ENCODE peak calls at places on chromosomes 5 and 9, in five cellular contexts. One of them, this sample, is unnamed.
A peak's percentile ranks its signal among the peaks of the same experiment; 100 is the strongest.

GRCh38 chr5:72848474-72849428 is 32.3 kb downstream of the TNPO1 start:
- DNase-seq in effector memory CD4-positive, alpha-beta T cell: peak; percentile 31
- DNase-seq in upper lobe of left lung: peak; percentile 56
- DNase-seq in MM.1S: peak; percentile 58
- DNase-seq in CD4-positive, alpha-beta memory T cell: no peak
- DNase-seq in this sample: no peak

GRCh38 chr5:138369249-138369648 is 16.8 kb downstream of the KDM3B start:
- DNase-seq in effector memory CD4-positive, alpha-beta T cell: no peak
- DNase-seq in upper lobe of left lung: no peak
- DNase-seq in MM.1S: no peak
- DNase-seq in CD4-positive, alpha-beta memory T cell: no peak
- DNase-seq in this sample: no peak

GRCh38 chr5:13866792-13867191 is 77.7 kb downstream of the DNAH5 start:
- DNase-seq in effector memory CD4-positive, alpha-beta T cell: no peak
- DNase-seq in upper lobe of left lung: no peak
- DNase-seq in MM.1S: peak; percentile 32
- DNase-seq in CD4-positive, alpha-beta memory T cell: no peak
- DNase-seq in this sample: no peak

GRCh38 chr5:116702776-116703175 is 128.2 kb upstream of the SEMA6A start:
- DNase-seq in effector memory CD4-positive, alpha-beta T cell: no peak
- DNase-seq in upper lobe of left lung: no peak
- DNase-seq in MM.1S: no peak
- DNase-seq in CD4-positive, alpha-beta memory T cell: no peak
- DNase-seq in this sample: no peak

GRCh38 chr5:15007549-15008142 is 136.1 kb upstream of the ANKH start:
- DNase-seq in effector memory CD4-positive, alpha-beta T cell: no peak
- DNase-seq in upper lobe of left lung: no peak
- DNase-seq in MM.1S: no peak
- DNase-seq in CD4-positive, alpha-beta memory T cell: no peak
- DNase-seq in this sample: no peak

GRCh38 chr5:57650360-57651069 is 167.9 kb upstream of the ACTBL2 start:
- DNase-seq in effector memory CD4-positive, alpha-beta T cell: no peak
- DNase-seq in upper lobe of left lung: peak; percentile 30
- DNase-seq in MM.1S: peak; percentile 65
- DNase-seq in CD4-positive, alpha-beta memory T cell: peak; percentile 13
- DNase-seq in this sample: peak; percentile 27

GRCh38 chr9:133842721-133843227 is 104.6 kb upstream of the SARDH start:
- DNase-seq in effector memory CD4-positive, alpha-beta T cell: no peak
- DNase-seq in upper lobe of left lung: no peak
- DNase-seq in MM.1S: no peak
- DNase-seq in CD4-positive, alpha-beta memory T cell: no peak
- DNase-seq in this sample: no peak

GRCh38 chr5:154519375-154519774 is 41.3 kb upstream of the HAND1 start:
- DNase-seq in effector memory CD4-positive, alpha-beta T cell: no peak
- DNase-seq in upper lobe of left lung: no peak
- DNase-seq in MM.1S: no peak
- DNase-seq in CD4-positive, alpha-beta memory T cell: no peak
- DNase-seq in this sample: no peak

GRCh38 chr9:131237931-131238401 is 38.3 kb downstream of the FAM78A start:
- DNase-seq in effector memory CD4-positive, alpha-beta T cell: peak; percentile 66
- DNase-seq in upper lobe of left lung: peak; percentile 83
- DNase-seq in MM.1S: peak; percentile 93
- DNase-seq in CD4-positive, alpha-beta memory T cell: peak; percentile 84
- DNase-seq in this sample: peak; percentile 89

GRCh38 chr5:172901012-172901780 is 58.0 kb upstream of the RPL26L1 start:
- DNase-seq in effector memory CD4-positive, alpha-beta T cell: no peak
- DNase-seq in upper lobe of left lung: peak; percentile 55
- DNase-seq in MM.1S: no peak
- DNase-seq in CD4-positive, alpha-beta memory T cell: no peak
- DNase-seq in this sample: no peak

GRCh38 chr9:134492721-134493470 is 148.7 kb upstream of the COL5A1 start:
- DNase-seq in effector memory CD4-positive, alpha-beta T cell: no peak
- DNase-seq in upper lobe of left lung: no peak
- DNase-seq in MM.1S: no peak
- DNase-seq in CD4-positive, alpha-beta memory T cell: no peak
- DNase-seq in this sample: no peak

GRCh38 chr5:98742395-98743073 is 30.9 kb upstream of the RGMB start:
- DNase-seq in effector memory CD4-positive, alpha-beta T cell: no peak
- DNase-seq in upper lobe of left lung: no peak
- DNase-seq in MM.1S: no peak
- DNase-seq in CD4-positive, alpha-beta memory T cell: no peak
- DNase-seq in this sample: no peak

GRCh38 chr9:36664806-36665205 is 92.1 kb downstream of the MELK start:
- DNase-seq in effector memory CD4-positive, alpha-beta T cell: no peak
- DNase-seq in upper lobe of left lung: no peak
- DNase-seq in MM.1S: no peak
- DNase-seq in CD4-positive, alpha-beta memory T cell: no peak
- DNase-seq in this sample: no peak

GRCh38 chr9:133708770-133709611 is 29.2 kb downstream of the SARDH start:
- DNase-seq in effector memory CD4-positive, alpha-beta T cell: no peak
- DNase-seq in upper lobe of left lung: no peak
- DNase-seq in MM.1S: no peak
- DNase-seq in CD4-positive, alpha-beta memory T cell: peak; percentile 64
- DNase-seq in this sample: peak; percentile 69

GRCh38 chr5:96413028-96413427 is 20.0 kb downstream of the PCSK1 start:
- DNase-seq in effector memory CD4-positive, alpha-beta T cell: no peak
- DNase-seq in upper lobe of left lung: no peak
- DNase-seq in MM.1S: peak; percentile 16
- DNase-seq in CD4-positive, alpha-beta memory T cell: no peak
- DNase-seq in this sample: no peak

GRCh38 chr5:115855959-115856358 is 14.2 kb downstream of the AP3S1 start:
- DNase-seq in effector memory CD4-positive, alpha-beta T cell: no peak
- DNase-seq in upper lobe of left lung: no peak
- DNase-seq in MM.1S: no peak
- DNase-seq in CD4-positive, alpha-beta memory T cell: no peak
- DNase-seq in this sample: no peak

GRCh38 chr9:3865373-3865772 is 339.6 kb upstream of the RFX3 start:
- DNase-seq in effector memory CD4-positive, alpha-beta T cell: no peak
- DNase-seq in upper lobe of left lung: no peak
- DNase-seq in MM.1S: no peak
- DNase-seq in CD4-positive, alpha-beta memory T cell: no peak
- DNase-seq in this sample: no peak

GRCh38 chr5:179126506-179126991 is 66.4 kb downstream of the ZNF354C start:
- DNase-seq in effector memory CD4-positive, alpha-beta T cell: no peak
- DNase-seq in upper lobe of left lung: peak; percentile 13
- DNase-seq in MM.1S: no peak
- DNase-seq in CD4-positive, alpha-beta memory T cell: no peak
- DNase-seq in this sample: no peak

GRCh38 chr5:91382530-91383026 is 539 bp downstream of the ARRDC3 start:
- DNase-seq in effector memory CD4-positive, alpha-beta T cell: peak; percentile 13
- DNase-seq in upper lobe of left lung: peak; percentile 53
- DNase-seq in MM.1S: peak; percentile 68
- DNase-seq in CD4-positive, alpha-beta memory T cell: peak; percentile 50
- DNase-seq in this sample: peak; percentile 30

GRCh38 chr5:172722309-172722815 is 48.6 kb downstream of the DUSP1 start:
- DNase-seq in effector memory CD4-positive, alpha-beta T cell: peak; percentile 24
- DNase-seq in upper lobe of left lung: no peak
- DNase-seq in MM.1S: no peak
- DNase-seq in CD4-positive, alpha-beta memory T cell: peak; percentile 53
- DNase-seq in this sample: no peak

GRCh38 chr9:129834489-129835127 is 467 bp downstream of the C9orf78 start:
- DNase-seq in effector memory CD4-positive, alpha-beta T cell: no peak
- DNase-seq in upper lobe of left lung: no peak
- DNase-seq in MM.1S: no peak
- DNase-seq in CD4-positive, alpha-beta memory T cell: peak; percentile 62
- DNase-seq in this sample: peak; percentile 59

GRCh38 chr9:137029058-137029922 is 1.3 kb upstream of the ABCA2 start:
- DNase-seq in effector memory CD4-positive, alpha-beta T cell: peak; percentile 62
- DNase-seq in upper lobe of left lung: peak; percentile 82
- DNase-seq in MM.1S: peak; percentile 63
- DNase-seq in CD4-positive, alpha-beta memory T cell: peak; percentile 74
- DNase-seq in this sample: peak; percentile 45

GRCh38 chr5:154868702-154869101 is 10.3 kb downstream of the CNOT8 start:
- DNase-seq in effector memory CD4-positive, alpha-beta T cell: no peak
- DNase-seq in upper lobe of left lung: peak; percentile 41
- DNase-seq in MM.1S: no peak
- DNase-seq in CD4-positive, alpha-beta memory T cell: no peak
- DNase-seq in this sample: no peak

GRCh38 chr9:137396227-137396626 is 26.7 kb downstream of the EXD3 start:
- DNase-seq in effector memory CD4-positive, alpha-beta T cell: no peak
- DNase-seq in upper lobe of left lung: no peak
- DNase-seq in MM.1S: no peak
- DNase-seq in CD4-positive, alpha-beta memory T cell: no peak
- DNase-seq in this sample: no peak

GRCh38 chr5:96661101-96661840 is 905 bp upstream of the CAST start:
- DNase-seq in effector memory CD4-positive, alpha-beta T cell: peak; percentile 15
- DNase-seq in upper lobe of left lung: peak; percentile 63
- DNase-seq in MM.1S: peak; percentile 57
- DNase-seq in CD4-positive, alpha-beta memory T cell: peak; percentile 63
- DNase-seq in this sample: peak; percentile 60

GRCh38 chr5:142872217-142872616 is 102.0 kb downstream of the ARHGAP26 start:
- DNase-seq in effector memory CD4-positive, alpha-beta T cell: no peak
- DNase-seq in upper lobe of left lung: no peak
- DNase-seq in MM.1S: no peak
- DNase-seq in CD4-positive, alpha-beta memory T cell: no peak
- DNase-seq in this sample: no peak

GRCh38 chr5:142874537-142874936 is 104.4 kb downstream of the ARHGAP26 start:
- DNase-seq in effector memory CD4-positive, alpha-beta T cell: no peak
- DNase-seq in upper lobe of left lung: peak; percentile 90
- DNase-seq in MM.1S: no peak
- DNase-seq in CD4-positive, alpha-beta memory T cell: no peak
- DNase-seq in this sample: no peak

GRCh38 chr5:142871880-142872200 is 101.7 kb downstream of the ARHGAP26 start:
- DNase-seq in effector memory CD4-positive, alpha-beta T cell: no peak
- DNase-seq in upper lobe of left lung: no peak
- DNase-seq in MM.1S: no peak
- DNase-seq in CD4-positive, alpha-beta memory T cell: no peak
- DNase-seq in this sample: no peak

GRCh38 chr5:142872795-142873194 is 102.6 kb downstream of the ARHGAP26 start:
- DNase-seq in effector memory CD4-positive, alpha-beta T cell: no peak
- DNase-seq in upper lobe of left lung: peak; percentile 58
- DNase-seq in MM.1S: no peak
- DNase-seq in CD4-positive, alpha-beta memory T cell: no peak
- DNase-seq in this sample: no peak

GRCh38 chr5:142873831-142874230 is 103.7 kb downstream of the ARHGAP26 start:
- DNase-seq in effector memory CD4-positive, alpha-beta T cell: no peak
- DNase-seq in upper lobe of left lung: no peak
- DNase-seq in MM.1S: no peak
- DNase-seq in CD4-positive, alpha-beta memory T cell: no peak
- DNase-seq in this sample: no peak
- H3K27ac ChIP-seq in effector memory CD4-positive, alpha-beta T cell: no peak overlapping the region
- H3K27ac ChIP-seq in upper lobe of left lung: no peak overlapping the region
- H3K27ac ChIP-seq in MM.1S: no peak overlapping the region
- H3K27ac ChIP-seq in CD4-positive, alpha-beta memory T cell: no peak overlapping the region
- H3K27ac ChIP-seq in this sample: no peak overlapping the region

GRCh38 chr9:87606921-87607521 is 109.4 kb downstream of the DAPK1 start:
- DNase-seq in effector memory CD4-positive, alpha-beta T cell: no peak
- DNase-seq in upper lobe of left lung: no peak
- DNase-seq in MM.1S: no peak
- DNase-seq in CD4-positive, alpha-beta memory T cell: no peak
- DNase-seq in this sample: no peak

GRCh38 chr9:87610200-87611155 is 112.8 kb downstream of the DAPK1 start:
- DNase-seq in effector memory CD4-positive, alpha-beta T cell: no peak
- DNase-seq in upper lobe of left lung: no peak
- DNase-seq in MM.1S: no peak
- DNase-seq in CD4-positive, alpha-beta memory T cell: no peak
- DNase-seq in this sample: no peak

GRCh38 chr9:87607859-87608258 is 110.2 kb downstream of the DAPK1 start:
- DNase-seq in effector memory CD4-positive, alpha-beta T cell: no peak
- DNase-seq in upper lobe of left lung: no peak
- DNase-seq in MM.1S: no peak
- DNase-seq in CD4-positive, alpha-beta memory T cell: no peak
- DNase-seq in this sample: no peak

GRCh38 chr9:87605676-87606075 is 108.0 kb downstream of the DAPK1 start:
- DNase-seq in effector memory CD4-positive, alpha-beta T cell: no peak
- DNase-seq in upper lobe of left lung: no peak
- DNase-seq in MM.1S: no peak
- DNase-seq in CD4-positive, alpha-beta memory T cell: no peak
- DNase-seq in this sample: no peak

DNA sequence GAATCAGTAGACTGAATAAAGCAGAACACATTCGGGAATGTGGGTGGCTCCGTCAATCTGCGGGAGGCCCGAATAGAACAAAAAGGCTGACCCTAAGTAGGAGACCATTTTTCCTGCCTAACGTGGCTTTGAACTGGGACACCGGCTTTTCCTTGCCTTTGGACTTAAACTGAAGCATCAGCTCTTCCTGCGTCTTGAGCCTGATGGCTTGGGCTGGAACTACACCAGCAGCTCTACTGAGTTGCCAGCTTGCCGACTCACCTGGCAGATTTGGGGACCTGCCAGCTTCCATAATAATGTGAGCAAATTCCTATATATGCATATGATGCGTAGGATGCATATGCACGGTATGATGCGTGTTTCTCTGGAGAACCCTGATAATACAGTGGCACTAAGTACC is 111.3 kb downstream of the DAPK1 start:
- DNase-seq in effector memory CD4-positive, alpha-beta T cell: no peak
- DNase-seq in upper lobe of left lung: no peak
- DNase-seq in MM.1S: no peak
- DNase-seq in CD4-positive, alpha-beta memory T cell: no peak
- DNase-seq in this sample: no peak
- H3K36me3 ChIP-seq in effector memory CD4-positive, alpha-beta T cell: no peaks in the 10 kb centered on the region
- H3K36me3 ChIP-seq in upper lobe of left lung: no peaks in the 10 kb centered on the region
- H3K36me3 ChIP-seq in MM.1S: no peaks in the 10 kb centered on the region
- H3K36me3 ChIP-seq in CD4-positive, alpha-beta memory T cell: no peaks in the 10 kb centered on the region
- H3K36me3 ChIP-seq in this sample: no peaks in the 10 kb centered on the region

GRCh38 chr5:34510002-34510401 is 146.1 kb upstream of the RAI14 start:
- DNase-seq in effector memory CD4-positive, alpha-beta T cell: no peak
- DNase-seq in upper lobe of left lung: no peak
- DNase-seq in MM.1S: no peak
- DNase-seq in CD4-positive, alpha-beta memory T cell: no peak
- DNase-seq in this sample: no peak

GRCh38 chr5:34511915-34512314 is 144.2 kb upstream of the RAI14 start:
- DNase-seq in effector memory CD4-positive, alpha-beta T cell: no peak
- DNase-seq in upper lobe of left lung: no peak
- DNase-seq in MM.1S: no peak
- DNase-seq in CD4-positive, alpha-beta memory T cell: no peak
- DNase-seq in this sample: no peak

GRCh38 chr5:34509392-34509791 is 146.7 kb upstream of the RAI14 start:
- DNase-seq in effector memory CD4-positive, alpha-beta T cell: no peak
- DNase-seq in upper lobe of left lung: no peak
- DNase-seq in MM.1S: no peak
- DNase-seq in CD4-positive, alpha-beta memory T cell: no peak
- DNase-seq in this sample: no peak

GRCh38 chr5:34511063-34511462 is 145.1 kb upstream of the RAI14 start:
- DNase-seq in effector memory CD4-positive, alpha-beta T cell: no peak
- DNase-seq in upper lobe of left lung: no peak
- DNase-seq in MM.1S: no peak
- DNase-seq in CD4-positive, alpha-beta memory T cell: no peak
- DNase-seq in this sample: no peak

GRCh38 chr5:34511481-34511880 is 144.6 kb upstream of the RAI14 start:
- DNase-seq in effector memory CD4-positive, alpha-beta T cell: no peak
- DNase-seq in upper lobe of left lung: no peak
- DNase-seq in MM.1S: no peak
- DNase-seq in CD4-positive, alpha-beta memory T cell: no peak
- DNase-seq in this sample: no peak
- H3K27ac ChIP-seq in effector memory CD4-positive, alpha-beta T cell: no peak overlapping the region
- H3K27ac ChIP-seq in upper lobe of left lung: no peak overlapping the region
- H3K27ac ChIP-seq in MM.1S: no peak overlapping the region
- H3K27ac ChIP-seq in CD4-positive, alpha-beta memory T cell: no peak overlapping the region
- H3K27ac ChIP-seq in this sample: no peak overlapping the region

DNA sequence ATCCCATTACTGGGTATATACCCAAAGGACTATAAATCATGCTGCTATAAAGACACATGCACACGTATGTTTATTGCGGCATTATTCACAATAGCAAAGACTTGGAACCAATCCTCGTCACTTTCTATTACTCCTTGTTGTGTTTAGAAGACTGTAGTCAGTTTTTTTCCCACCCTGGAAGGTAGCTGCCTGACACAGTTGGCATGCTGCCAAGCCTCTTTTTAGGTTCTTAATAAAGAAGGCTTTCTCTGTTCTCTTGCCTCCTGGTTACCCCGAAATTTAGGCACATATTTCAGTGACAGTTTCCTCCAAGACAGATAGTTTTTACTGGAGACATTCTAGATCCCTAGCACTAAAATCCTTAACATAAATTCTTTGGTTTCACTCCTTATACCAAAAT is 205.4 kb upstream of the PCSK5 start:
- DNase-seq in effector memory CD4-positive, alpha-beta T cell: no peak
- DNase-seq in upper lobe of left lung: no peak
- DNase-seq in MM.1S: no peak
- DNase-seq in CD4-positive, alpha-beta memory T cell: no peak
- DNase-seq in this sample: no peak
- H3K36me3 ChIP-seq in effector memory CD4-positive, alpha-beta T cell: no peaks in the 10 kb centered on the region
- H3K36me3 ChIP-seq in upper lobe of left lung: no peaks in the 10 kb centered on the region
- H3K36me3 ChIP-seq in MM.1S: no peaks in the 10 kb centered on the region
- H3K36me3 ChIP-seq in CD4-positive, alpha-beta memory T cell: no peaks in the 10 kb centered on the region
- H3K36me3 ChIP-seq in this sample: no peaks in the 10 kb centered on the region